ENCODE peak calls at places on chromosomes 1 and 21, in nine cellular contexts. U is SK-N-SH, I is spleen, L is transverse colon, T is endothelial cell of umbilical vein, D is stomach, G is HL-60, S is prostate gland, A is GM12878. Y is an unnamed sample.

GRCh38 chr1:171343727-171344472 is 29.9 kb downstream of the FMO4 start:
- DNase-seq in S (peak), D (no peak), I (no peak), G (no peak), T (no peak), U (no peak), L (no peak), A (no peak), Y (no peak)

GRCh38 chr21:44785620-44786344 is 15.8 kb downstream of the UBE2G2 start:
- DNase-seq in I (no peak), G (no peak), U (no peak), T (no peak), D (no peak), L (no peak), A (no peak), S (peak), Y (no peak)

GRCh38 chr1:4169991-4170390 is 269.9 kb upstream of the C1orf174 start:
- DNase-seq in A (no peak), I (peak), D (no peak), T (no peak), U (no peak), L (no peak), S (no peak), G (no peak), Y (no peak)

GRCh38 chr1:29682918-29683314 is 446.6 kb downstream of the PTPRU start:
- DNase-seq in S (peak), L (no peak), D (peak), T (no peak), I (no peak), U (peak), G (no peak), A (no peak), Y (no peak)

GRCh38 chr1:57132993-57133614 is 167.3 kb upstream of the C8B start:
- DNase-seq in A (no peak), U (no peak), D (no peak), T (no peak), G (no peak), L (no peak), I (no peak), S (no peak), Y (no peak)

GRCh38 chr1:9503001-9503675 is 36.1 kb upstream of the SLC25A33 start:
- DNase-seq in A (no peak), G (no peak), T (no peak), D (peak), I (no peak), U (no peak), S (no peak), L (no peak), Y (no peak)

GRCh38 chr1:153799016-153799415 is 23.8 kb downstream of the SLC27A3 start:
- DNase-seq in S (no peak), G (no peak), L (no peak), A (no peak), U (no peak), I (no peak), T (no peak), D (no peak), Y (no peak)

GRCh38 chr1:226827458-226827857 is 43.0 kb upstream of the PSEN2 start:
- DNase-seq in A (no peak), I (no peak), T (no peak), D (peak), L (peak), S (no peak), G (peak), U (no peak), Y (no peak)

GRCh38 chr1:38581396-38581795 is 278.2 kb downstream of the RRAGC start:
- DNase-seq in S (no peak), G (no peak), I (no peak), T (no peak), D (no peak), U (no peak), L (no peak), A (no peak), Y (no peak)

GRCh38 chr1:42529724-42530161 is 66.7 kb downstream of the CCDC30 start:
- DNase-seq in S (no peak), L (peak), T (peak), I (no peak), G (no peak), D (no peak), U (no peak), A (no peak), Y (peak)

GRCh38 chr1:192580351-192580962 is 4.9 kb downstream of the RGS1 start:
- DNase-seq in L (peak), T (peak), S (peak), I (no peak), U (no peak), D (no peak), A (peak), G (peak), Y (peak)

GRCh38 chr21:34351786-34352241 is 12.0 kb upstream of the KCNE2 start:
- DNase-seq in S (peak), U (peak), D (peak), I (no peak), L (peak), T (peak), G (peak), A (peak), Y (no peak)

DNA sequence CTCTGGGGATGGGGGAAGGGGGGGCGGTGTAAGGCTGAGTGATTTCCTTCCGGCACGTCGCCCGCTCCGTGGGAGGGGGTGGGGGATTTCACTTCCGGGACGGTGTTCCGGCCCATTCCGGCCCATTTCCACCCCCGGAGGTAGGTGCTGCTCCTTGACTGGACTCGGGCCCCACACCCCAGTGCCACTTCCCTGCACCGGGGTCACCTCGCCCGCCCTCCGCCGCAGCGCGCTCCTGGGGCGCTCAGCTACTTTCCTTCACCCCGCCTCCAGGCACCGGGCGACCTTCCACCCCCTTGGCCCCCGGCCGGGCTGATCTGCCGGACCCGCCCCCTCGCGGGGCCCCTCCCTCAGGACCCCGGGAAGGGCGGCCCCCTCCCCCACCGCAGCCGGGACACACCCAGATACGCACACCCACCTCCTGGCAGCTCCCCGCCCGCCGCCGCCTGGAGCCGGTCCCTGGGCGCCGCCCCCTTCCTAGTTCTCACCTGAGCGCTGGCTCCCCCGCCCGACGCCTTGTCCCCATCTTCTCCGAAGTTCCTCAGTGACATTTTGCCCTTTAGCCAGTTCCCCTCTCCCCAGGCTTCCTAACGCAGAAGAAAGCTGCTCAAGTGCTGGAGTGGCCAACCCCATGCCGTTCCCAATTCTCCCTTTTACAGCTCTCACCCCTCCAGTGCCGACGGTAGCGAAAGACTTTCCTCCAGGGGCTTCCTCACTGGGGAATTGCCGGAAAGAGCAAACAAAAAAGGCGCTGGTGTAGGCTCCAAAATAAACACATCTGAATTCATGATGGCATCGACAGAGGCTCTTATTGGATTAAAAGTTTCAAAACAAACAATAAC is at the start of gene ZBTB37:
- DNase-seq in G (peak), A (no peak), I (peak), U (peak), S (peak), D (peak), T (peak), L (peak), Y (no peak)
- TF ChIP-seq POLR2AphosphoS5 in G (no peak), A (no peak), I (peak), U (no peak), S (no peak), D (no peak), T (no peak), L (peak), Y (no peak)

GRCh38 chr21:31675332-31675731 is 15.8 kb downstream of the SOD1 start:
- DNase-seq in A (no peak), L (no peak), D (no peak), I (no peak), S (no peak), T (no peak), G (no peak), U (no peak), Y (no peak)
- TF ChIP-seq POLR2AphosphoS5 in A (no peak), L (no peak), D (no peak), I (no peak), S (no peak), T (no peak), G (no peak), U (no peak), Y (no peak)

DNA sequence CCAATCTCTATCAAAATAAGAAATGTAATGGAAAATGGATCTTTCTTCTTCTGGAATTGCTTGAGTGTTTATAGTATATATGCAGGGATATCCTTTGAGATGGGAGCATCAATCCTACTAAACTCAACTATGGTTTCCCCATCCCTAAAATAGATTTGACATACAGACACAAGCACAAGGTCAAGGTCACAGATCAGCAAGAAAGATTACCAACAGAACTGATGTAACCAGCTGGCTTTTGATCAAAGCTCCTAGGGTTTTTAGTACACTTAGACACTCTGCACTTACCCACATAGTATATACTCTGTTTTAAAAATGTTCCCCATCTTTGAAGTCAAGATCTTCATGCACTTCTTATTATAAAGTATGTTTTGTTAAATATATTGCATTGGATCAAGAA is 85.5 kb downstream of the NRIP1 start:
- DNase-seq in G (no peak), A (no peak), I (no peak), T (no peak), S (no peak), L (no peak), D (no peak), U (no peak), Y (no peak)
- TF ChIP-seq POLR2AphosphoS5 in G (no peak), A (no peak), I (no peak), T (no peak), S (no peak), L (no peak), D (no peak), U (no peak), Y (no peak)

DNA sequence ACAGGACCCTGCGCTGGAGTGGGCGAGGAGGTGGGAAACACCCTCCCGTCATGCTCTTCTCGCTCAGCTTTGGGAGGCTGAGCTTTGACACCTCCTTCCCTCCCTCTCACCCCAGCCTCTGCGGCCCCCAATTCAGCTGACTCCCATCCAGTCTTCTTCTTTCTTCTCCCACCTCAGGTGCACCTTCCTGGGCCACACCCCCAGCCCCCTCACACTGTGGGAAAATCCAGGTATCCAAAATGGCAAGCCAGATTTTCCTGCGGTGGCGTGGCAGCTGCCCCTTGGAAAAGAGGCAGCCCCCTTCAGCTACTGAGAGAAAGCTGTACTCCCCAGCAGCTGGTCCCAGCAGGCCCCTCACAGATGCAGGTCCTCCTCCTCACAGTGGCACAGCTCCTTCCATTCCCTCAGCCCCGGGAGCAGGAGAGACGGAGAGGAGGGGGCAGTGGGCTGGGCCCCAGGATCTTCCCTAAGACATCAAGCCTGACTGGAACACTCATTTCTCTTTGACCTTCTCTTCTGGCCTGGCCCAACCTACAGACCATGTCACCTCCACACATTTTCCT is 61.6 kb downstream of the OPTC start:
- DNase-seq in U (no peak), S (no peak), I (no peak), G (no peak), L (no peak), D (no peak), T (no peak), A (no peak), Y (no peak)
- TF ChIP-seq POLR2AphosphoS5 in U (no peak), S (no peak), I (no peak), G (no peak), L (no peak), D (no peak), T (no peak), A (no peak), Y (no peak)

GRCh38 chr21:41956926-41957729 is 3.3 kb upstream of the C2CD2 start:
- DNase-seq in G (peak), S (no peak), U (no peak), D (no peak), L (no peak), T (peak), I (no peak), A (no peak), Y (no peak)

GRCh38 chr21:41955516-41955915 is 1.7 kb upstream of the C2CD2 start:
- DNase-seq in L (no peak), U (no peak), T (no peak), G (no peak), D (no peak), I (peak), A (no peak), S (no peak), Y (no peak)

GRCh38 chr21:41958886-41959563 is 5.2 kb upstream of the C2CD2 start:
- DNase-seq in A (no peak), I (no peak), D (no peak), S (no peak), T (peak), U (no peak), G (no peak), L (no peak), Y (no peak)

GRCh38 chr21:41960386-41960785 is 6.6 kb upstream of the C2CD2 start:
- DNase-seq in I (no peak), G (no peak), D (no peak), U (no peak), A (no peak), L (no peak), S (no peak), T (no peak), Y (no peak)

DNA sequence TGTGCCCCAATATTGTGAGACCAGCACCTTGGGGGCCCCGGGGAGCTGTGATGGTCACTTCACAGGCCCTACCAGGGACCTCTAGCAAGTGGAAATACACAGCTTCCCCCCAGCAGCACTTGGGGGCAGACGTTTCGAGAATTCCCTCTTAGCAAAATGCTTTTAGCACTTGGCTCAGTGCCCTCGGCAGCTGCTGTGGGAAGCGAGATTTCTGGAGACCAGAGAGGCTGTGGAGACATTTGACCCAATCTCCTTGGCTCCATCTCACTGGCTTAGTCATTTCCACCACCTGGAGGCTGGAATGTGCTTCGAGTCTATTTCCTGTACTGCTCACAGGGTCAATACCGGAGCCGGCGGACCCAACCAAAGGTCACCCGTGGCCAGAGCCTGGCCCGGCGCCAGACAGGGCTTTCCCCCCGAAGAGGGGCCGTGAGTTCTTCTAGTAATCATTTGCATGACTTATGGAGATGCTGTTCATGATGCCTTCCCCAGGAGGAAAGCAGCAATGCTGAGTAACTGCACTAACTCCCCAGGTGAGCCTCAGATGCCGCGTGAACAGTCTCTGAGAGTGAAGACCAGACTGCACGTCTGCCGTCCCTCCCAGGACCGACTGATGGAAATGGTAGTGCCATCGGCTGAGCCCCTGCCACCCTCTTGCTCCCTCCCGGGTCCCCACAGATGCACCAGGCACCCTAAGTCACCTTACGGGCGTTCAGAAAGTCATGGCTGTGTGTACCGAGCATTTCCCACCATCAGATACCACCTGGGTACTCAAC is 4.4 kb upstream of the C2CD2 start:
- DNase-seq in U (no peak), T (peak), D (peak), A (no peak), G (no peak), I (no peak), S (no peak), L (peak), Y (no peak)
- TF ChIP-seq POLR2AphosphoS5 in U (peak), T (peak), D (peak), A (no peak), G (no peak), I (peak), S (peak), L (no peak), Y (no peak)

DNA sequence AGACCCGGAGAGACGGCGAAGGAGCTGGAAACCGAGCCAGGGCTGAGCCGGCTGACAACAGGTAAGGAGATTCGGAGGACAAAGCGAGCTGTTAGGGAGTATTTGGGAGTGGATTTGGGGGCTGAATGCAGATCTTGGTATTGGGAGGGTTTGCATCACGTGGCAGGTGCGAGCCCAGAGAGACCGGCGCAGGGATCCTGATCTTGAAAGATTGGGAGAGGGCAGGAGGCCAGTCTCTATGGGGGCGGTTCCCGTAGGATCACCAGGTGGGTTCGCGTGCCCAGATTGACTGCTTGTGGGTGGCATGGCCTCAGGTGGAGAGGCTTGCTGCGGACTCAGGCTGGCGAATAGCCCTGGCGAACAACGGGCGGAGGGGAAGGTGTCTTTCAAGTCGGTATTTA is 204 bp downstream of the CIART start:
- DNase-seq in I (peak), U (peak), S (peak), D (no peak), G (no peak), L (no peak), A (no peak), T (no peak), Y (no peak)
- TF ChIP-seq POLR2AphosphoS5 in I (no peak), U (no peak), S (peak), D (peak), G (no peak), L (no peak), A (no peak), T (no peak), Y (no peak)

GRCh38 chr1:204125759-204126351 is 26.0 kb downstream of the ETNK2 start:
- DNase-seq in G (no peak), D (no peak), T (no peak), U (no peak), A (no peak), L (no peak), S (no peak), I (no peak), Y (no peak)

GRCh38 chr1:204126367-204126766 is 25.5 kb downstream of the ETNK2 start:
- DNase-seq in I (no peak), L (no peak), S (peak), D (no peak), U (peak), T (no peak), A (no peak), G (no peak), Y (no peak)

GRCh38 chr1:204127597-204128242 is 24.1 kb downstream of the ETNK2 start:
- DNase-seq in I (no peak), U (peak), G (peak), A (no peak), D (peak), S (peak), T (peak), L (peak), Y (peak)

GRCh38 chr1:204128464-204128963 is 23.3 kb downstream of the ETNK2 start:
- DNase-seq in G (no peak), I (no peak), T (no peak), U (no peak), L (no peak), A (no peak), S (no peak), D (no peak), Y (no peak)

GRCh38 chr1:204126941-204127340 is 24.9 kb downstream of the ETNK2 start:
- DNase-seq in U (no peak), A (no peak), D (no peak), L (no peak), I (no peak), G (no peak), T (no peak), S (no peak), Y (no peak)
- TF ChIP-seq POLR2AphosphoS5 in U (no peak), A (no peak), D (no peak), L (no peak), I (no peak), G (no peak), T (no peak), S (no peak), Y (no peak)

DNA sequence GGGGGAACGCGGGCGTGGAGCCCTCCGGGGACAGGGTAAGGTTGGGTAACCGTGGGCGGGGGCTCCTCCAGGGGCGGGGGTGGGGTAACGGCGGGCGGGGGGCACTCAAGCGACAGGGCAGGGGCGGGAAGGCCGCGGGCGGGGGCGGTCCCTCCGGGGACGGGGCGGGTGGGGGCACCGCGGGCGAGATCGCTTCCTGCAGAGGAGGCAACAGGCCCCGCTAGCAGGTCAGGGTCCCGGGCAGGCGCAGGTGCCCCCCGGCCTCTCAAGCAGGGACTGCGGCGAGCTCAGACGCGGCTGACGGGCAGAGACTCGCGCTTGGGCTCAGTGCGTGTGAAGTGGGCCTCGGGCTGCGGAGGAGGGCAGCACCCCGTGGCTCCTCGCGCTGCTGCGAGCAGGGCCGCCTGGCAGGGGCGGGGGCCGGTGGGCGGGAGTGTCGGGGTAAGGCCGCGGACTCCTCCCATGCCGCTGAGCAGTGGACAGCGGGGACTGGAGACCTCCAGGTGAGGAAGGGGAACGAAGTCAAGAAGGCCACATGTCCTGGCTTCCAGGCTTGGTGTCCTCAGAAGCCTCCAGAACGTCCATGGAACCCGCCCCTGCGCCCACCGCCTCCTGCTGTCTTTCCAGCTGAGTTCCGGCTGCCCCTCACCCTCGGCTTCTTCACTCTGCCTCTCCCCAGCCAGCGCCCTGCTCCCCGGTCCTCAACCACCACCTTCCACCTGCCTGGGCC is 627 bp upstream of the GNB1 start:
- DNase-seq in S (peak), T (peak), L (peak), I (peak), G (peak), A (no peak), U (peak), D (peak), Y (no peak)
- TF ChIP-seq POLR2AphosphoS5 in S (no peak), T (peak), L (peak), I (peak), G (no peak), A (no peak), U (peak), D (no peak), Y (no peak)

GRCh38 chr21:38821959-38822682 is 16.4 kb downstream of the ETS2 start:
- DNase-seq in U (no peak), D (no peak), G (no peak), T (no peak), L (no peak), I (no peak), A (no peak), S (no peak), Y (no peak)
- TF ChIP-seq POLR2AphosphoS5 in U (no peak), D (no peak), G (no peak), T (no peak), L (no peak), I (peak), A (no peak), S (no peak), Y (no peak)

GRCh38 chr1:182389619-182390047 is 2.0 kb downstream of the GLUL start:
- DNase-seq in S (peak), A (no peak), G (peak), D (no peak), U (peak), T (peak), I (no peak), L (peak), Y (no peak)
- TF ChIP-seq POLR2AphosphoS5 in S (peak), A (no peak), G (no peak), D (peak), U (no peak), T (no peak), I (no peak), L (no peak), Y (no peak)